ENCODE peak calls at places on chromosomes 4 and X, in six cellular contexts. One of them, this sample, is unnamed.

GRCh38 chr4:8568068-8568668 is 12.0 kb upstream of the GPR78 start:
- DNase-seq in small intestine: no peak
- DNase-seq in naive thymus-derived CD8-positive, alpha-beta T cell: no peak
- DNase-seq in sciatic nerve: no peak
- DNase-seq in DMS79 treated with DMSO at 0.1 percent for 48 hours: no peak
- DNase-seq in GM12865: no peak
- DNase-seq in this sample: no peak

GRCh38 chr4:37758226-37758625 is 68.3 kb upstream of the PGM2 start:
- DNase-seq in small intestine: no peak
- DNase-seq in naive thymus-derived CD8-positive, alpha-beta T cell: no peak
- DNase-seq in DMS79 treated with DMSO at 0.1 percent for 48 hours: no peak
- DNase-seq in GM12865: peak
- DNase-seq in sciatic nerve: no peak
- DNase-seq in this sample: no peak

GRCh38 chr4:52780206-52780605 is 29.0 kb upstream of the ERVMER34-1 start:
- DNase-seq in small intestine: no peak
- DNase-seq in DMS79 treated with DMSO at 0.1 percent for 48 hours: no peak
- DNase-seq in naive thymus-derived CD8-positive, alpha-beta T cell: no peak
- DNase-seq in GM12865: no peak
- DNase-seq in sciatic nerve: no peak
- DNase-seq in this sample: no peak

GRCh38 chrX:107940095-107940494 is 42.1 kb downstream of the TEX13B start:
- DNase-seq in naive thymus-derived CD8-positive, alpha-beta T cell: no peak
- DNase-seq in GM12865: no peak
- DNase-seq in DMS79 treated with DMSO at 0.1 percent for 48 hours: no peak
- DNase-seq in small intestine: peak
- DNase-seq in sciatic nerve: no peak
- DNase-seq in this sample: no peak

GRCh38 chrX:98380106-98380505 is 1496.4 kb downstream of the RPA4 start:
- DNase-seq in sciatic nerve: no peak
- DNase-seq in DMS79 treated with DMSO at 0.1 percent for 48 hours: no peak
- DNase-seq in GM12865: no peak
- DNase-seq in naive thymus-derived CD8-positive, alpha-beta T cell: no peak
- DNase-seq in small intestine: no peak
- DNase-seq in this sample: no peak

GRCh38 chr4:98959411-98959810 is 30.5 kb upstream of the EIF4E start:
- DNase-seq in DMS79 treated with DMSO at 0.1 percent for 48 hours: no peak
- DNase-seq in naive thymus-derived CD8-positive, alpha-beta T cell: no peak
- DNase-seq in small intestine: no peak
- DNase-seq in GM12865: no peak
- DNase-seq in sciatic nerve: no peak
- DNase-seq in this sample: no peak

GRCh38 chr4:53194727-53195126 is 171.1 kb downstream of the SCFD2 start:
- DNase-seq in DMS79 treated with DMSO at 0.1 percent for 48 hours: no peak
- DNase-seq in small intestine: no peak
- DNase-seq in naive thymus-derived CD8-positive, alpha-beta T cell: no peak
- DNase-seq in sciatic nerve: no peak
- DNase-seq in GM12865: no peak
- DNase-seq in this sample: no peak

GRCh38 chr4:109699553-109700225 is 3.6 kb downstream of the CASP6 start:
- DNase-seq in small intestine: peak
- DNase-seq in GM12865: no peak
- DNase-seq in DMS79 treated with DMSO at 0.1 percent for 48 hours: no peak
- DNase-seq in naive thymus-derived CD8-positive, alpha-beta T cell: no peak
- DNase-seq in sciatic nerve: no peak
- DNase-seq in this sample: no peak

GRCh38 chrX:154014429-154015380 is 5.0 kb downstream of the IRAK1 start:
- DNase-seq in naive thymus-derived CD8-positive, alpha-beta T cell: no peak
- DNase-seq in sciatic nerve: no peak
- DNase-seq in DMS79 treated with DMSO at 0.1 percent for 48 hours: no peak
- DNase-seq in small intestine: no peak
- DNase-seq in GM12865: no peak
- DNase-seq in this sample: no peak

GRCh38 chr4:95591278-95591677 is 42.5 kb upstream of the UNC5C start:
- DNase-seq in naive thymus-derived CD8-positive, alpha-beta T cell: no peak
- DNase-seq in sciatic nerve: no peak
- DNase-seq in small intestine: no peak
- DNase-seq in GM12865: no peak
- DNase-seq in DMS79 treated with DMSO at 0.1 percent for 48 hours: no peak
- DNase-seq in this sample: no peak

GRCh38 chr4:184765473-184766346 is 31.8 kb upstream of the CENPU start:
- DNase-seq in small intestine: no peak
- DNase-seq in sciatic nerve: no peak
- DNase-seq in DMS79 treated with DMSO at 0.1 percent for 48 hours: no peak
- DNase-seq in naive thymus-derived CD8-positive, alpha-beta T cell: no peak
- DNase-seq in GM12865: no peak
- DNase-seq in this sample: no peak

GRCh38 chr4:1517592-1518411 is 111.6 kb upstream of the NKX1-1 start:
- DNase-seq in GM12865: no peak
- DNase-seq in DMS79 treated with DMSO at 0.1 percent for 48 hours: no peak
- DNase-seq in naive thymus-derived CD8-positive, alpha-beta T cell: no peak
- DNase-seq in small intestine: no peak
- DNase-seq in sciatic nerve: no peak
- DNase-seq in this sample: no peak

GRCh38 chr4:183405371-183405770 is 39.1 kb upstream of the CDKN2AIP start:
- DNase-seq in sciatic nerve: no peak
- DNase-seq in naive thymus-derived CD8-positive, alpha-beta T cell: no peak
- DNase-seq in small intestine: peak
- DNase-seq in DMS79 treated with DMSO at 0.1 percent for 48 hours: no peak
- DNase-seq in GM12865: no peak
- DNase-seq in this sample: no peak

GRCh38 chrX:131734621-131735020 is 190.7 kb downstream of the OR13H1 start:
- DNase-seq in small intestine: no peak
- DNase-seq in naive thymus-derived CD8-positive, alpha-beta T cell: no peak
- DNase-seq in sciatic nerve: peak
- DNase-seq in GM12865: peak
- DNase-seq in DMS79 treated with DMSO at 0.1 percent for 48 hours: no peak
- DNase-seq in this sample: peak

GRCh38 chrX:136528645-136529315 is 3.2 kb upstream of the VGLL1 start:
- DNase-seq in naive thymus-derived CD8-positive, alpha-beta T cell: no peak
- DNase-seq in small intestine: no peak
- DNase-seq in sciatic nerve: no peak
- DNase-seq in DMS79 treated with DMSO at 0.1 percent for 48 hours: no peak
- DNase-seq in GM12865: no peak
- DNase-seq in this sample: no peak

GRCh38 chr4:87068591-87069021 is 133.8 kb downstream of the AFF1 start:
- DNase-seq in naive thymus-derived CD8-positive, alpha-beta T cell: no peak
- DNase-seq in GM12865: peak
- DNase-seq in sciatic nerve: no peak
- DNase-seq in small intestine: no peak
- DNase-seq in DMS79 treated with DMSO at 0.1 percent for 48 hours: peak
- DNase-seq in this sample: peak

GRCh38 chr4:114754616-114755015 is 156.0 kb downstream of the UGT8 start:
- DNase-seq in sciatic nerve: no peak
- DNase-seq in GM12865: no peak
- DNase-seq in naive thymus-derived CD8-positive, alpha-beta T cell: no peak
- DNase-seq in DMS79 treated with DMSO at 0.1 percent for 48 hours: no peak
- DNase-seq in small intestine: no peak
- DNase-seq in this sample: no peak

GRCh38 chr4:87978656-87979055 is 3.1 kb downstream of the SPP1 start:
- DNase-seq in naive thymus-derived CD8-positive, alpha-beta T cell: no peak
- DNase-seq in DMS79 treated with DMSO at 0.1 percent for 48 hours: no peak
- DNase-seq in GM12865: no peak
- DNase-seq in small intestine: no peak
- DNase-seq in sciatic nerve: no peak
- DNase-seq in this sample: no peak

GRCh38 chr4:152591361-152591760 is 55.5 kb upstream of the FBXW7 start:
- DNase-seq in naive thymus-derived CD8-positive, alpha-beta T cell: peak
- DNase-seq in sciatic nerve: peak
- DNase-seq in small intestine: peak
- DNase-seq in GM12865: no peak
- DNase-seq in DMS79 treated with DMSO at 0.1 percent for 48 hours: peak
- DNase-seq in this sample: no peak

GRCh38 chr4:38209654-38210053 is 249.5 kb downstream of the PTTG2 start:
- DNase-seq in sciatic nerve: no peak
- DNase-seq in DMS79 treated with DMSO at 0.1 percent for 48 hours: no peak
- DNase-seq in naive thymus-derived CD8-positive, alpha-beta T cell: no peak
- DNase-seq in small intestine: peak
- DNase-seq in GM12865: no peak
- DNase-seq in this sample: no peak

GRCh38 chr4:105192474-105192873 is 45.8 kb downstream of the TET2 start:
- DNase-seq in small intestine: no peak
- DNase-seq in GM12865: no peak
- DNase-seq in DMS79 treated with DMSO at 0.1 percent for 48 hours: peak
- DNase-seq in naive thymus-derived CD8-positive, alpha-beta T cell: no peak
- DNase-seq in sciatic nerve: no peak
- DNase-seq in this sample: no peak

GRCh38 chr4:6395466-6396228 is 76.8 kb downstream of the PPP2R2C start:
- DNase-seq in small intestine: no peak
- DNase-seq in naive thymus-derived CD8-positive, alpha-beta T cell: no peak
- DNase-seq in GM12865: no peak
- DNase-seq in DMS79 treated with DMSO at 0.1 percent for 48 hours: no peak
- DNase-seq in sciatic nerve: no peak
- DNase-seq in this sample: no peak

GRCh38 chr4:73431813-73432168 is 4.2 kb upstream of the AFP start:
- DNase-seq in small intestine: no peak
- DNase-seq in naive thymus-derived CD8-positive, alpha-beta T cell: no peak
- DNase-seq in DMS79 treated with DMSO at 0.1 percent for 48 hours: no peak
- DNase-seq in GM12865: no peak
- DNase-seq in sciatic nerve: no peak
- DNase-seq in this sample: no peak

GRCh38 chr4:38905657-38906398 is 38.2 kb downstream of the FAM114A1 start:
- DNase-seq in DMS79 treated with DMSO at 0.1 percent for 48 hours: no peak
- DNase-seq in GM12865: no peak
- DNase-seq in sciatic nerve: no peak
- DNase-seq in naive thymus-derived CD8-positive, alpha-beta T cell: no peak
- DNase-seq in small intestine: no peak
- DNase-seq in this sample: no peak

GRCh38 chr4:17055788-17056187 is 157.3 kb upstream of the LDB2 start:
- DNase-seq in naive thymus-derived CD8-positive, alpha-beta T cell: no peak
- DNase-seq in small intestine: no peak
- DNase-seq in GM12865: no peak
- DNase-seq in sciatic nerve: no peak
- DNase-seq in DMS79 treated with DMSO at 0.1 percent for 48 hours: no peak
- DNase-seq in this sample: no peak

GRCh38 chrX:151703487-151703886 is 8.2 kb downstream of the PRRG3 start:
- DNase-seq in sciatic nerve: peak
- DNase-seq in small intestine: no peak
- DNase-seq in naive thymus-derived CD8-positive, alpha-beta T cell: no peak
- DNase-seq in GM12865: no peak
- DNase-seq in DMS79 treated with DMSO at 0.1 percent for 48 hours: peak
- DNase-seq in this sample: no peak

GRCh38 chr4:129899849-129900248 is 803.9 kb downstream of the C4orf33 start:
- DNase-seq in naive thymus-derived CD8-positive, alpha-beta T cell: no peak
- DNase-seq in sciatic nerve: no peak
- DNase-seq in DMS79 treated with DMSO at 0.1 percent for 48 hours: no peak
- DNase-seq in small intestine: peak
- DNase-seq in GM12865: no peak
- DNase-seq in this sample: no peak

GRCh38 chrX:106038625-106039024 is at the start of gene SERPINA7:
- DNase-seq in small intestine: peak
- DNase-seq in DMS79 treated with DMSO at 0.1 percent for 48 hours: no peak
- DNase-seq in GM12865: no peak
- DNase-seq in sciatic nerve: no peak
- DNase-seq in naive thymus-derived CD8-positive, alpha-beta T cell: no peak
- DNase-seq in this sample: no peak

GRCh38 chr4:121593760-121594159 is 103.0 kb downstream of the ANXA5 start:
- DNase-seq in GM12865: no peak
- DNase-seq in small intestine: no peak
- DNase-seq in naive thymus-derived CD8-positive, alpha-beta T cell: no peak
- DNase-seq in DMS79 treated with DMSO at 0.1 percent for 48 hours: no peak
- DNase-seq in sciatic nerve: no peak
- DNase-seq in this sample: no peak

GRCh38 chr4:15649914-15650545 is 5.1 kb downstream of the FBXL5 start:
- DNase-seq in small intestine: peak
- DNase-seq in sciatic nerve: no peak
- DNase-seq in GM12865: peak
- DNase-seq in naive thymus-derived CD8-positive, alpha-beta T cell: peak
- DNase-seq in DMS79 treated with DMSO at 0.1 percent for 48 hours: peak
- DNase-seq in this sample: peak

GRCh38 chrX:70437011-70437410 is 7.6 kb upstream of the DLG3 start:
- DNase-seq in naive thymus-derived CD8-positive, alpha-beta T cell: no peak
- DNase-seq in DMS79 treated with DMSO at 0.1 percent for 48 hours: no peak
- DNase-seq in GM12865: no peak
- DNase-seq in small intestine: no peak
- DNase-seq in sciatic nerve: no peak
- DNase-seq in this sample: no peak

GRCh38 chr4:75848891-75849290 is 53.4 kb downstream of the PPEF2 start:
- DNase-seq in GM12865: peak
- DNase-seq in DMS79 treated with DMSO at 0.1 percent for 48 hours: no peak
- DNase-seq in naive thymus-derived CD8-positive, alpha-beta T cell: no peak
- DNase-seq in sciatic nerve: no peak
- DNase-seq in small intestine: no peak
- DNase-seq in this sample: no peak

GRCh38 chr4:137705171-137705783 is 173.0 kb upstream of the PCDH18 start:
- DNase-seq in GM12865: no peak
- DNase-seq in naive thymus-derived CD8-positive, alpha-beta T cell: no peak
- DNase-seq in small intestine: no peak
- DNase-seq in DMS79 treated with DMSO at 0.1 percent for 48 hours: no peak
- DNase-seq in sciatic nerve: no peak
- DNase-seq in this sample: no peak

GRCh38 chrX:143988356-143988755 is 104.5 kb downstream of the UBE2NL start:
- DNase-seq in naive thymus-derived CD8-positive, alpha-beta T cell: no peak
- DNase-seq in GM12865: no peak
- DNase-seq in small intestine: no peak
- DNase-seq in DMS79 treated with DMSO at 0.1 percent for 48 hours: no peak
- DNase-seq in sciatic nerve: no peak
- DNase-seq in this sample: no peak

GRCh38 chr4:77917075-77917474 is 54.4 kb downstream of the MRPL1 start:
- DNase-seq in naive thymus-derived CD8-positive, alpha-beta T cell: no peak
- DNase-seq in sciatic nerve: no peak
- DNase-seq in GM12865: no peak
- DNase-seq in DMS79 treated with DMSO at 0.1 percent for 48 hours: peak
- DNase-seq in small intestine: no peak
- DNase-seq in this sample: no peak

GRCh38 chr4:7662507-7662846 is 227.7 kb upstream of the PSAPL1 start:
- DNase-seq in naive thymus-derived CD8-positive, alpha-beta T cell: no peak
- DNase-seq in GM12865: no peak
- DNase-seq in DMS79 treated with DMSO at 0.1 percent for 48 hours: no peak
- DNase-seq in sciatic nerve: no peak
- DNase-seq in small intestine: no peak
- DNase-seq in this sample: no peak

GRCh38 chrX:151153086-151153485 is 23.3 kb upstream of the GPR50 start:
- DNase-seq in GM12865: no peak
- DNase-seq in DMS79 treated with DMSO at 0.1 percent for 48 hours: peak
- DNase-seq in sciatic nerve: no peak
- DNase-seq in small intestine: no peak
- DNase-seq in naive thymus-derived CD8-positive, alpha-beta T cell: no peak
- DNase-seq in this sample: no peak

GRCh38 chr4:151276787-151277557 is at the start of gene PRSS48:
- DNase-seq in sciatic nerve: peak
- DNase-seq in small intestine: peak
- DNase-seq in naive thymus-derived CD8-positive, alpha-beta T cell: no peak
- DNase-seq in DMS79 treated with DMSO at 0.1 percent for 48 hours: peak
- DNase-seq in GM12865: peak
- DNase-seq in this sample: no peak

GRCh38 chr4:16082424-16083216 is 1.2 kb downstream of the PROM1 start:
- DNase-seq in GM12865: no peak
- DNase-seq in sciatic nerve: peak
- DNase-seq in DMS79 treated with DMSO at 0.1 percent for 48 hours: peak
- DNase-seq in small intestine: peak
- DNase-seq in naive thymus-derived CD8-positive, alpha-beta T cell: no peak
- DNase-seq in this sample: no peak

This sample was measured in NCI-H187 treated with DMSO at 0.1 percent for 48 hours.